ENCODE peak calls at places on chromosomes 2 and 18, in ten cellular contexts. G is effector memory CD4-positive, alpha-beta T cell; P is PC-3; S is fibroblast of lung; T is CD4-positive, alpha-beta T cell; W is IMR-90; F is tibial artery; J is ovary; O is aorta; B is cardiac muscle cell. E is an unnamed sample.

GRCh38 chr2:42872736-42873135 is 80.4 kb upstream of the HAAO start:
- DNase-seq in G (no peak), P (no peak), S (no peak), T (no peak), W (no peak), F (no peak), J (no peak), O (no peak), B (peak), E (no peak)

GRCh38 chr18:54608008-54608642 is 17.1 kb downstream of the DYNAP start:
- DNase-seq in G (no peak), P (peak), S (peak), T (no peak), W (peak), F (no peak), J (no peak), O (no peak), B (peak), E (no peak)

GRCh38 chr2:40230186-40230585 is 221.7 kb downstream of the SLC8A1 start:
- DNase-seq in G (no peak), P (no peak), S (no peak), T (no peak), W (no peak), F (no peak), J (no peak), O (no peak), B (no peak), E (no peak)

GRCh38 chr2:150222317-150222716 is 265.1 kb downstream of the RND3 start:
- DNase-seq in G (no peak), P (no peak), S (no peak), T (no peak), W (no peak), F (no peak), J (no peak), O (no peak), B (no peak), E (no peak)

GRCh38 chr2:11832531-11832930 is 86.1 kb downstream of the LPIN1 start:
- DNase-seq in G (no peak), P (no peak), S (no peak), T (no peak), W (no peak), F (no peak), J (no peak), O (no peak), B (no peak), E (no peak)

GRCh38 chr2:69384618-69385081 is 2.4 kb downstream of the GFPT1 start:
- DNase-seq in G (no peak), P (peak), S (peak), T (no peak), W (peak), F (no peak), J (no peak), O (no peak), B (peak), E (no peak)

GRCh38 chr2:153858250-153858649 is 13.5 kb upstream of the GALNT13 start:
- DNase-seq in G (no peak), P (no peak), S (no peak), T (no peak), W (no peak), F (no peak), J (no peak), O (no peak), B (no peak), E (no peak)

GRCh38 chr2:73939419-73939818 is 12.7 kb downstream of the DGUOK start:
- DNase-seq in G (no peak), P (peak), S (peak), T (no peak), W (peak), F (no peak), J (no peak), O (no peak), B (peak), E (no peak)

GRCh38 chr2:214244847-214245246 is 166.0 kb upstream of the VWC2L start:
- DNase-seq in G (no peak), P (peak), S (peak), T (no peak), W (peak), F (no peak), J (no peak), O (no peak), B (no peak), E (no peak)

GRCh38 chr18:8730080-8730827 is 24.9 kb downstream of the MTCL1 start:
- DNase-seq in G (no peak), P (peak), S (peak), T (no peak), W (peak), F (no peak), J (peak), O (peak), B (peak), E (peak)

GRCh38 chr2:96828436-96828835 is 12.4 kb downstream of the CNNM3 start:
- DNase-seq in G (no peak), P (no peak), S (no peak), T (no peak), W (no peak), F (no peak), J (no peak), O (peak), B (no peak), E (no peak)

GRCh38 chr18:12405066-12405465 is 2.7 kb upstream of the PRELID3A start:
- DNase-seq in G (no peak), P (no peak), S (no peak), T (no peak), W (no peak), F (no peak), J (no peak), O (peak), B (no peak), E (no peak)

GRCh38 chr2:39216495-39217191 is 27.1 kb downstream of the CDKL4 start:
- DNase-seq in G (peak), P (no peak), S (no peak), T (peak), W (no peak), F (no peak), J (no peak), O (no peak), B (no peak), E (no peak)

GRCh38 chr2:239776441-239777033 is 248.6 kb downstream of the NDUFA10 start:
- DNase-seq in G (no peak), P (no peak), S (no peak), T (no peak), W (no peak), F (peak), J (no peak), O (peak), B (no peak), E (no peak)

GRCh38 chr2:41867553-41867952 is 180.3 kb upstream of the PKDCC start:
- DNase-seq in G (no peak), P (no peak), S (no peak), T (no peak), W (peak), F (no peak), J (no peak), O (no peak), B (peak), E (no peak)

GRCh38 chr18:79532690-79533058 is 136.9 kb downstream of the NFATC1 start:
- DNase-seq in G (no peak), P (no peak), S (no peak), T (no peak), W (no peak), F (no peak), J (peak), O (peak), B (no peak), E (no peak)

GRCh38 chr2:186125156-186125555 is 360.9 kb upstream of the ZC3H15 start:
- DNase-seq in G (no peak), P (no peak), S (peak), T (no peak), W (no peak), F (no peak), J (no peak), O (no peak), B (no peak), E (no peak)

GRCh38 chr2:136065907-136066306 is 52.0 kb downstream of the CXCR4 start:
- DNase-seq in G (no peak), P (no peak), S (no peak), T (no peak), W (no peak), F (no peak), J (no peak), O (no peak), B (no peak), E (no peak)

GRCh38 chr18:13221821-13222220 is 3.3 kb downstream of the LDLRAD4 start:
- DNase-seq in G (no peak), P (no peak), S (peak), T (no peak), W (no peak), F (peak), J (no peak), O (no peak), B (no peak), E (no peak)

GRCh38 chr2:239290618-239291504 is 110.0 kb downstream of the HDAC4 start:
- DNase-seq in G (no peak), P (no peak), S (peak), T (no peak), W (no peak), F (peak), J (no peak), O (peak), B (no peak), E (no peak)

DNA sequence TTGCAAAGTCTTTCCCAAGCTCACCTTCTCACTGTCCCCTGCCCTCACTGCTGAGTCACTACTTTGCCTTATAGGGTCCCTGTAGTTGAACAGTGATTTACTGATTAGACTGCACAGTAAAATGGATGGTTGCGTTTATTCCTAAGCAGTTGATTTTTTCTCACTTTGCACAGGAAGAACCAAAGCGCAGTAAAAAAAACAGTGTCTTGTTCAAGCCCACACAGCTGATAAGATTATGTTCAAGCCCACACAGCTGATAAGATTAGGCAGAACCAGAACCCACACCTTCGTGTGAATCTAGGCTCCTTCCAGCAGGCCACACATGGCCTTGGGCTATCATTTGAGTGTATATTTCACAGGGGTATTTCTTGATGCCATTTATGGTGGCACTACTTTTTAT is 215.3 kb upstream of the COPS8 start:
- DNase-seq in G (no peak), P (no peak), S (peak), T (no peak), W (no peak), F (no peak), J (no peak), O (no peak), B (peak), E (no peak)
- H3K27ac ChIP-seq in G (no peak), P (peak), S (no peak), T (no peak), W (no peak), F (no peak), J (no peak), O (no peak), B (no peak), E (no peak)

GRCh38 chr2:129055242-129055641 is 736.6 kb upstream of the HS6ST1 start:
- DNase-seq in G (no peak), P (no peak), S (no peak), T (no peak), W (no peak), F (no peak), J (no peak), O (no peak), B (no peak), E (no peak)
- H3K27ac ChIP-seq in G (no peak), P (no peak), S (no peak), T (no peak), W (no peak), F (no peak), J (no peak), O (no peak), B (no peak), E (no peak)

GRCh38 chr2:176424756-176425155 is 155.5 kb downstream of the MTX2 start:
- DNase-seq in G (no peak), P (no peak), S (no peak), T (no peak), W (no peak), F (no peak), J (no peak), O (no peak), B (no peak), E (no peak)

GRCh38 chr2:176423819-176424218 is 154.6 kb downstream of the MTX2 start:
- DNase-seq in G (no peak), P (peak), S (no peak), T (no peak), W (no peak), F (no peak), J (no peak), O (no peak), B (no peak), E (no peak)

GRCh38 chr2:176427549-176427948 is 158.3 kb downstream of the MTX2 start:
- DNase-seq in G (no peak), P (no peak), S (no peak), T (no peak), W (no peak), F (no peak), J (no peak), O (no peak), B (no peak), E (no peak)

GRCh38 chr2:176432439-176432838 is 163.2 kb downstream of the MTX2 start:
- DNase-seq in G (no peak), P (peak), S (no peak), T (no peak), W (peak), F (no peak), J (no peak), O (no peak), B (no peak), E (no peak)

GRCh38 chr2:176428943-176429469 is 159.8 kb downstream of the MTX2 start:
- DNase-seq in G (no peak), P (no peak), S (no peak), T (no peak), W (no peak), F (no peak), J (no peak), O (no peak), B (no peak), E (no peak)
- H3K27ac ChIP-seq in G (no peak), P (no peak), S (no peak), T (no peak), W (no peak), F (no peak), J (no peak), O (no peak), B (no peak), E (no peak)

GRCh38 chr2:5479265-5479928 is 212.8 kb upstream of the SOX11 start:
- DNase-seq in G (no peak), P (no peak), S (no peak), T (no peak), W (no peak), F (no peak), J (no peak), O (no peak), B (no peak), E (no peak)

GRCh38 chr2:5482929-5483331 is 209.3 kb upstream of the SOX11 start:
- DNase-seq in G (no peak), P (no peak), S (peak), T (no peak), W (no peak), F (no peak), J (no peak), O (no peak), B (no peak), E (peak)

DNA sequence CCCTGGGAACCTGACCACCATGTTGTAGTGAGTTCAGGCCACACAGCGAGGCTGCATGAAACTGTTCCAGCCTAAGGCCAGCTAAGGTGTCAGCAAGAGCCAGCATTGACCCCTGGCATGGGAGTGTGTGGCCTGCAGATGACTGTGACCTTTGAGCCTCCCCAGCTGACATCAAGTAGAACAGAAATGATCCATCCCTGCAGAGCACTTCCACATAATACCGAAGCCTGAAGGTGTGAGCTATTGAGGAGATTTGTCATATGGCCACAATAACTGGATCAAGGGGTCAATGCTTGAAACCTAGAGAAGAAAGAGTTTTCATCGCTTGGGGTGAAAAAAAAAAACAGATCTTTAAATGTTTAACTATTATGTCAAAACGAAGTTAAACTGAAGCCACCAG is 207.3 kb upstream of the SOX11 start:
- DNase-seq in G (no peak), P (no peak), S (no peak), T (no peak), W (no peak), F (no peak), J (no peak), O (no peak), B (no peak), E (no peak)
- H3K27ac ChIP-seq in G (no peak), P (no peak), S (no peak), T (no peak), W (no peak), F (no peak), J (no peak), O (no peak), B (no peak), E (no peak)